ENCODE peak calls at places on chromosomes 13 and 19, in six cellular contexts. S, C, K, V, M and B are unnamed samples.

GRCh38 chr13:79724348-79725103 is 243.6 kb downstream of the NDFIP2 start:
- DNase-seq in S (no peak), C (no peak), K (no peak), V (no peak), M (no peak), B (peak)

GRCh38 chr19:2683430-2683995 is 19.0 kb downstream of the GNG7 start:
- DNase-seq in S (no peak), C (no peak), K (no peak), V (no peak), M (no peak), B (no peak)

GRCh38 chr19:480016-480855 is 16.1 kb upstream of the MADCAM1 start:
- DNase-seq in S (peak), C (peak), K (peak), V (no peak), M (peak), B (peak)

GRCh38 chr19:45051929-45052579 is 13.2 kb downstream of the CLASRP start:
- DNase-seq in S (peak), C (no peak), K (no peak), V (no peak), M (peak), B (peak)

GRCh38 chr13:44132710-44133109 is 240.9 kb upstream of the SERP2 start:
- DNase-seq in S (peak), C (no peak), K (peak), V (no peak), M (peak), B (peak)

GRCh38 chr19:18233224-18233825 is 7.1 kb upstream of the PDE4C start:
- DNase-seq in S (peak), C (no peak), K (no peak), V (no peak), M (no peak), B (peak)

GRCh38 chr19:747432-748273 is 3.3 kb upstream of the MISP start:
- DNase-seq in S (no peak), C (no peak), K (no peak), V (no peak), M (no peak), B (no peak)

GRCh38 chr13:50358221-50358620 is 343.0 kb downstream of the KCNRG start:
- DNase-seq in S (no peak), C (no peak), K (no peak), V (no peak), M (no peak), B (no peak)

GRCh38 chr13:111282997-111283396 is 37.4 kb upstream of the TEX29 start:
- DNase-seq in S (no peak), C (no peak), K (no peak), V (no peak), M (no peak), B (no peak)

GRCh38 chr19:29311391-29311790 is 98.4 kb upstream of the UQCRFS1 start:
- DNase-seq in S (no peak), C (no peak), K (no peak), V (no peak), M (no peak), B (no peak)

DNA sequence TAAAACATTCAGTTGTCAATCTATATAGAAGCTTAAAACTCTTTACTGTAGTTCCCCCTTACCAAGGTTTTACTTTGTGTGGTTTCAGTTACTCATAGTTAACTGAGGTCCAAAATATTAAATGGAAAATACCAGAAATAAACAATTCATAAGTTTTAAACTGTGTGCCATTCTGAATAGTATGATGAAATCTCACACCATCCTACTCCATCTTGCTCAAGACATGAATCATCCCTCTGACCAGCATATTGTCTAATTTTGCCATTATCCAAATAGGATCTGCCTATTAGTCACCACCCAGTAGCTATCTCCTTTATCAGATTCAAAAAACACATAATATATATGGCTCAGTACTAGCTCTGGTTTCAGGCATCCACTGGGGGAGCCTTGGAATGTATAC is 22.4 kb downstream of the ZNF571 start:
- DNase-seq in S (no peak), C (no peak), K (no peak), V (no peak), M (no peak), B (no peak)
- TF ChIP-seq POLR2AphosphoS5 in S (no peak), C (no peak), K (no peak), V (no peak), M (no peak), B (no peak)

GRCh38 chr19:38900220-38900629 is 456 bp downstream of the NFKBIB start:
- DNase-seq in S (no peak), C (no peak), K (no peak), V (peak), M (no peak), B (no peak)
- TF ChIP-seq POLR2AphosphoS5 in S (no peak), C (no peak), K (no peak), V (no peak), M (no peak), B (no peak)

GRCh38 chr19:40777795-40778044 is 327 bp upstream of the RAB4B start:
- DNase-seq in S (no peak), C (no peak), K (no peak), V (no peak), M (no peak), B (no peak)
- TF ChIP-seq POLR2AphosphoS5 in S (no peak), C (no peak), K (no peak), V (peak), M (no peak), B (no peak)

DNA sequence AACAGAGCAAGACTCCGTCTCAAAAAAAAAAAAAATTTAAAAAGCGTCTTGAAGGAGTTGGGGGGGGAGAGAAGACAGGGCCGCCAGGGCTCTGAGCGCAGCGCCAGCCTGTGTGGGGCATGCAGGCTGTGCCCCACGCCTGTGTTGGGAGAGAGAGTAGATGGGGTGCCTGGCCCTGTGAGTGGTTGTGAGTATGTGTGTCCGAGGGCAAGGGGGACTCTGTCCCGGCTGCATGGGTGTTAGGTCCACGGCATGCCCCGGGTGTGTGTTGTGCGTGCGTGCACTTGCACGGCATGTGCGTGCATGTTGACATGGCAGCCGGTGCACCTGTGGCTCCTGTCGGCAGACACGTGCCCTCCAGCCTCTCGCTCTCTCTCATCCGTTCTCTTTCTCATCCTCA is 3.4 kb downstream of the MAP2K7 start:
- DNase-seq in S (no peak), C (no peak), K (peak), V (no peak), M (peak), B (peak)
- TF ChIP-seq POLR2AphosphoS5 in S (no peak), C (no peak), K (no peak), V (no peak), M (peak), B (no peak)

DNA sequence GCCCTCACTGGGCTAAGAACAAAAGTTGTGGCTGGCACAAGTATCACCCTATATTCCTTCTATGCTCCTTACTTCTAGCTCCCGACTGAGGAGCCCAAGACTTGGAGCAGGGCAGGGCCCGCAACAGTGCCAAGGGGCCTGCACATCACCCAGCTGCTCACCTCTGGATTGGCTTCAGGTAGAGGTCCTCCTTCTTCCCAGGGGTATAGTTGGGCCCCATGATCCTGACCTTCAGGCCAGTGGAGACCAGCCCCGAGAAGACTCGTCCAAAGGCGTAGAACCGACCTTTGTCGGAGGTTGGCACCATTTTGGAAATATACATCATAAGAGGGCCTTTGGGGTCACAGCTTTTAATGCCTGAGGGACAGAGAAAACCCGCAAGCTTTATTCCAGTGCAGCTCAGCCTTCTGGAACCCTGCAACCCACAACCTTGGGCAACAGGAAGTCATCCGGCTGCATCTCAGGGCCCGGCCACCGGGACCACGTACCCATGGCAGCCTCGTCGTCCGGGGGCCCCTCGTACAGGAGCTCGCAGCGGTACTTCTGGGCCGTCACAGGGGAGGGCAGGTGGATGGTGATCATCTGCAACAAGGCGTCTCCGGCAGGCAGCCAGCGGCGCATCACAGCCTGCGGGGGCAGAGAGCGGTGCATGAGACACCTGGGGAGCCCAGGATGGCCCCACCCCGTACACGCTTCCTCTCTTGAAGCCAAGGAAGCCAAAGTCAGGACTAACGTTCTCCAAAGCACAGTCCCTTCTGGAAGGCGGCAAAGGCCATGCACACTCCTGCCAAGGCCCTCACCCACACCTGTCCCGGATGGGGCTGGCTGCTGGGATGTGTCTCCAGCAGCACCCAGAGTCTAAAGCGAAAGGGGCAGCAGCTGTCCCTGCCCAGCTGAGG is 4.7 kb downstream of the EEF2 start:
- DNase-seq in S (no peak), C (no peak), K (peak), V (no peak), M (no peak), B (no peak)
- TF ChIP-seq POLR2AphosphoS5 in S (no peak), C (no peak), K (no peak), V (no peak), M (peak), B (peak)

DNA sequence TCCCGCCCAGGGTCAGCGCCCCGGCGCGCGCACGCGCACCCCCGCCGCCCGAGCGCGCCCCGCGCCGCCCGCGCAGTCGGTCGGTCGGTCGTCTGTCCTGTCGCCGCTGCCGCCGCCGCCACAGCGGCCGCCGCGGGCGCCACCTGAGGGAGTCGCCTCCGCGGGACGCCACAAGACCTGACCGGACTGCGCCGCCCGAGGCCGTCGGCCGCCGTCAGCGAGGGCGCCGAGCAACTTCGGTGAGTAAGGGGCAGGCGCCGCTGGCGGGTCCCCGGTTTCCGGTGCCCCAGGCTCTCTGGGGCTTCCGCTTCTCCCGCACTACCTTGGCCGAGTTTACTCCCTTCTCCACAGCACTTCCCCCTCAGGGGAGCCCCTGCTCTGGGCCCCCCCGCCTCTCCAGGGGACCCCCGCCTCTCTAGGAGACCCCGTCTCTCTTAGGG is 19.6 kb upstream of the GATAD2A start:
- DNase-seq in S (no peak), C (no peak), K (peak), V (no peak), M (peak), B (no peak)
- TF ChIP-seq POLR2AphosphoS5 in S (no peak), C (no peak), K (no peak), V (no peak), M (no peak), B (no peak)

DNA sequence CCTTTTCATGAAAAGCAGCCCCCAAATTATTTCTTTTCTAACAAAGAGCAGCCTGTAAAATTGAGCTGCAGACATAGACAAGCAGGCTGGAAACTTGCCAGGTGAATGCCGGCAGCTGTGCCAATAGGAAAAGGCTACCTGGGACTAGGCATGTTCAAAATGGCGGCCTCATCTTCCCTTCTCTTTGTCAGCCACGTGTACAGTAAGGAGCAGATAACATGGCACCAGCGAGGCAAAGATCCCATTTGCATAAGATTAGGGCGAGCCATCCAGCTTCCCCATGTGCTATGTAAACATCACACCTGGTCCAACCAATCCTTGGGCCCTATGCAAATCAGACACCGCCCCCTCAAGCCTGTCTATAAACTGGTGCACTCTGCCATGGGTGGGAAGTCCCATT is 31.2 kb upstream of the CACNA1A start:
- DNase-seq in S (no peak), C (no peak), K (no peak), V (no peak), M (no peak), B (no peak)
- TF ChIP-seq POLR2AphosphoS5 in S (no peak), C (no peak), K (no peak), V (no peak), M (no peak), B (no peak)